ENCODE peak calls at places on chromosomes 6 and 20, in ten cellular contexts. V, L, P, M, U, G, Z, W, X and I are unnamed samples.

GRCh38 chr6:104789770-104790190 is 69.9 kb downstream of the HACE1 start:
- DNase-seq in W (no peak), G (peak; percentile 50), V (no peak), M (no peak), U (no peak), P (peak; percentile 15), X (no peak), L (no peak), Z (peak; percentile 46), I (no peak)

GRCh38 chr6:166626177-166627038 is 643 bp downstream of the RPS6KA2 start:
- DNase-seq in P (peak; percentile 77), U (no peak), Z (peak; percentile 52), X (peak; percentile 35), W (no peak), M (no peak), V (peak; percentile 67), G (peak; percentile 46), L (peak; percentile 64), I (no peak)

GRCh38 chr20:13839421-13840092 is 54.7 kb downstream of the NDUFAF5 start:
- DNase-seq in L (no peak), V (no peak), P (no peak), W (no peak), U (no peak), M (no peak), Z (peak; percentile 77), G (peak; percentile 75), X (peak; percentile 11), I (no peak)

GRCh38 chr6:17863971-17864754 is 123.3 kb downstream of the KIF13A start:
- DNase-seq in G (peak; percentile 90), M (peak; percentile 27), W (peak; percentile 68), L (no peak), X (no peak), Z (peak; percentile 96), U (peak; percentile 34), P (no peak), V (no peak), I (no peak)

GRCh38 chr6:72386324-72386723 is 235.5 kb upstream of the KCNQ5 start:
- DNase-seq in U (no peak), Z (no peak), P (no peak), V (no peak), M (no peak), G (no peak), W (no peak), X (no peak), L (no peak), I (no peak)

GRCh38 chr20:62737971-62738881 is 29.6 kb downstream of the NTSR1 start:
- DNase-seq in P (no peak), M (peak; percentile 9), L (no peak), Z (no peak), W (peak; percentile 58), V (peak; percentile 24), X (no peak), G (no peak), U (no peak), I (peak; percentile 40)

GRCh38 chr20:18665135-18665534 is 77.3 kb downstream of the DTD1 start:
- DNase-seq in P (no peak), G (no peak), M (no peak), W (no peak), Z (no peak), X (no peak), U (no peak), V (no peak), L (no peak), I (no peak)

GRCh38 chr20:63151554-63152321 is 64.2 kb downstream of the YTHDF1 start:
- DNase-seq in P (no peak), V (peak; percentile 64), G (no peak), W (no peak), M (no peak), U (no peak), Z (no peak), L (no peak), X (no peak), I (no peak)

GRCh38 chr6:159117031-159117430 is 52.2 kb upstream of the FNDC1 start:
- DNase-seq in X (peak; percentile 34), U (peak; percentile 86), M (no peak), W (peak; percentile 51), P (no peak), G (no peak), L (no peak), V (no peak), Z (peak; percentile 46), I (no peak)

GRCh38 chr6:47633141-47633540 is 65.2 kb upstream of the ADGRF4 start:
- DNase-seq in M (no peak), G (no peak), P (peak; percentile 15), V (no peak), Z (peak; percentile 29), U (no peak), L (peak; percentile 43), W (no peak), X (no peak), I (no peak)

GRCh38 chr6:159214281-159214680 is 45.1 kb downstream of the FNDC1 start:
- DNase-seq in G (no peak), P (no peak), W (no peak), U (no peak), M (no peak), X (no peak), L (no peak), V (no peak), Z (no peak), I (no peak)

GRCh38 chr6:49978332-49979226 is 9.2 kb upstream of the DEFB113 start:
- DNase-seq in Z (no peak), L (no peak), U (no peak), W (no peak), X (no peak), V (no peak), P (no peak), G (no peak), M (no peak), I (no peak)

GRCh38 chr20:16028923-16029322 is 544.3 kb downstream of the KIF16B start:
- DNase-seq in Z (no peak), V (no peak), U (no peak), P (no peak), G (no peak), X (no peak), L (no peak), W (no peak), M (no peak), I (no peak)

GRCh38 chr20:17967595-17968365 is 814 bp downstream of the SNX5 start:
- DNase-seq in M (no peak), X (no peak), G (peak; percentile 51), U (peak; percentile 53), P (no peak), L (no peak), Z (peak; percentile 28), V (no peak), W (no peak), I (peak; percentile 37)

GRCh38 chr20:60242836-60243520 is 284.8 kb downstream of the CDH26 start:
- DNase-seq in U (no peak), L (no peak), V (no peak), M (no peak), X (no peak), Z (peak; percentile 75), P (no peak), W (no peak), G (peak; percentile 40), I (no peak)

GRCh38 chr6:158031191-158031444 is 49.5 kb downstream of the SYNJ2 start:
- DNase-seq in X (no peak), Z (no peak), L (no peak), W (no peak), G (no peak), P (no peak), U (no peak), M (no peak), V (no peak), I (no peak)
- H3K4me1 ChIP-seq in X (peaks cover 35% of the 10 kb centered on the region), Z (peaks cover 25% of the 10 kb centered on the region), L (peaks cover 23% of the 10 kb centered on the region), W (peaks cover 42% of the 10 kb centered on the region), G (peaks cover 34% of the 10 kb centered on the region), P (peaks cover 35% of the 10 kb centered on the region), U (peaks cover 10% of the 10 kb centered on the region), M (peaks cover 71% of the 10 kb centered on the region), V (peaks cover 12% of the 10 kb centered on the region), I (peaks cover 7% of the 10 kb centered on the region)

GRCh38 chr6:63610944-63611343 is 24.7 kb upstream of the PHF3 start:
- DNase-seq in P (no peak), U (no peak), Z (no peak), G (no peak), M (no peak), W (no peak), L (no peak), X (no peak), V (no peak), I (no peak)

GRCh38 chr6:63615590-63615989 is 20.0 kb upstream of the PHF3 start:
- DNase-seq in P (no peak), L (no peak), G (no peak), W (no peak), V (no peak), Z (no peak), M (no peak), X (no peak), U (no peak), I (no peak)

DNA sequence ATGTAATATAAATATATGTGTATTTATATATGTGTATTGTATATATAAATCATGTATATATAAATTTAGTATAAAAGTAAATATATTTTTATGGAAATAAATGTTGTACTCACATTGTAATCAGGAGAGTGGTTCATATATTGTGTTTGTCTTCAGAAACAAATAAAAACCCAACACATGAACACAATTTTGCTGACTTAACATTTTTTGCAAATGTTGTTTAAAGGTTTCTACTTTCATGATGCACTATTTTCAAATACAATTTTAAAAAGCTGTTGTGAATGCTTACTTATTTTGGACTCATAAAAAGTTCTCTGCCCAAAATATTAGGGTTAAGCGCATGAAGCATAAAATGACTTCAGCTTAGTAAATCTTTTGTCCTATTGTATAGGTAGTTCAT is 24.0 kb upstream of the PHF3 start:
- DNase-seq in G (no peak), U (no peak), V (no peak), W (no peak), Z (no peak), L (no peak), P (no peak), M (no peak), X (no peak), I (no peak)
- TF ChIP-seq CTCF in G (no peak), U (no peak), V (no peak), W (no peak), Z (no peak), L (no peak), P (no peak), M (no peak), X (no peak), I (no peak)

DNA sequence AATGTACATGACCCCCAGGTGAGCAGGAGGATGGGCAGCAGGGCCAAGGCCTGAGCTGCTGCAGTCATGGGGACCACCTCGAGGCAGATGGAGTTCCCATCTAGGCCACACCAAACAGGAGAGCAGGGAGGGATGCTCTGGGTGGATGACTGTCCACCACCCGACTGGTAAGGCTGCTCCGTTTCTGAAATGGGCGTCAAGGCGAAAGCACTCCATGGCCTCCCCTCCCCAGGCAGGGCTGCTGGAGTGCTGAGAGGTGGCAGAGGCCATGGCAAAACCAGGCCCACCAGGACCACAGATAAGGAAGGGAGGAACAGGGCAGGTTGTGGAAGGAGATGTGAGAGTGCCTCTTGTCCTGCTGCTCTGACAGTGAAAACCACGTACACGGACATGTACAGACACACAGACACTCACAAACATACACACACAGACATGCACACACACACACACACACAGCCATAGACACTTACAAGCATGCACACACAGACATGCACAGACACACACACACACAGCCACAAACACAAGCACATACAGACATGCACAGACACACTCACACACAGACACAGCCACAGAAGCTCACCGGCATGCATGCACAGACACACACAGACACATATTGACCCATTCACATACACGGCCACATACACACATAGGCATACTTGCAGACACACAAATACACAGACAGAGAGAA is 93.2 kb downstream of the PSMG4 start:
- DNase-seq in U (no peak), P (no peak), M (no peak), V (no peak), Z (no peak), W (no peak), G (no peak), L (no peak), X (no peak), I (no peak)
- H3K4me1 ChIP-seq in U (peaks cover 20% of the 10 kb centered on the region), P (peaks cover 35% of the 10 kb centered on the region), M (peaks cover 18% of the 10 kb centered on the region), V (peaks cover 8% of the 10 kb centered on the region), Z (peaks cover 12% of the 10 kb centered on the region), W (peaks cover 16% of the 10 kb centered on the region), G (peaks cover 19% of the 10 kb centered on the region), L (peaks cover 9% of the 10 kb centered on the region), X (peaks cover 61% of the 10 kb centered on the region), I (no peaks in the 10 kb centered on the region)

GRCh38 chr6:109073344-109074235 is 21.1 kb downstream of the SESN1 start:
- DNase-seq in M (no peak), U (peak; percentile 60), L (peak; percentile 55), G (peak; percentile 68), X (peak; percentile 74), P (peak; percentile 77), V (no peak), Z (peak; percentile 53), W (no peak), I (peak; percentile 62)
- TF ChIP-seq CTCF in M (peak; percentile 73), U (peak; percentile 75), L (peak; percentile 76), G (peak; percentile 87), X (peak; percentile 78), P (peak; percentile 78), V (peak; percentile 69), Z (peak; percentile 55), W (peak; percentile 63), I (peak; percentile 74)